ENCODE peak calls at places on chromosomes 6 and 20, in seven cellular contexts. Q, S, T, Y, D, V and R are unnamed samples.

GRCh38 chr20:43976577-43976976 is 61.9 kb downstream of the TOX2 start:
- DNase-seq in Q (no peak), S (no peak), T (no peak), Y (no peak), D (no peak), V (no peak), R (no peak)

GRCh38 chr20:57865266-57865665 is 155.5 kb upstream of the PMEPA1 start:
- DNase-seq in Q (no peak), S (no peak), T (no peak), Y (no peak), D (no peak), V (no peak), R (no peak)

GRCh38 chr20:38170914-38171300 is 5.8 kb upstream of the TGM2 start:
- DNase-seq in Q (no peak), S (no peak), T (no peak), Y (no peak), D (no peak), V (peak), R (no peak)

GRCh38 chr6:123000244-123000770 is 4.3 kb downstream of the CLVS2 start:
- DNase-seq in Q (no peak), S (no peak), T (no peak), Y (no peak), D (no peak), V (no peak), R (no peak)

GRCh38 chr6:1526689-1527088 is 83.0 kb upstream of the FOXC1 start:
- DNase-seq in Q (no peak), S (no peak), T (no peak), Y (no peak), D (no peak), V (no peak), R (no peak)

GRCh38 chr20:40477805-40478204 is 211.2 kb downstream of the MAFB start:
- DNase-seq in Q (no peak), S (no peak), T (no peak), Y (no peak), D (no peak), V (no peak), R (no peak)

GRCh38 chr20:46230811-46231282 is 77.5 kb downstream of the CDH22 start:
- DNase-seq in Q (peak), S (no peak), T (no peak), Y (no peak), D (no peak), V (peak), R (peak)

GRCh38 chr6:31430449-31430848 is 27.1 kb downstream of the MICA start:
- DNase-seq in Q (no peak), S (no peak), T (no peak), Y (no peak), D (no peak), V (no peak), R (no peak)

GRCh38 chr6:89777455-89777854 is 42.1 kb downstream of the MDN1 start:
- DNase-seq in Q (no peak), S (no peak), T (no peak), Y (no peak), D (no peak), V (no peak), R (no peak)

GRCh38 chr20:36482044-36482473 is 59.3 kb upstream of the MYL9 start:
- DNase-seq in Q (no peak), S (peak), T (no peak), Y (no peak), D (peak), V (no peak), R (no peak)

GRCh38 chr6:135228486-135228885 is 47.4 kb downstream of the MYB start:
- DNase-seq in Q (no peak), S (no peak), T (no peak), Y (no peak), D (no peak), V (no peak), R (no peak)

GRCh38 chr6:83086751-83087150 is 19.3 kb downstream of the DOP1A start:
- DNase-seq in Q (no peak), S (no peak), T (no peak), Y (no peak), D (no peak), V (no peak), R (no peak)

GRCh38 chr6:53926505-53926904 is 131.7 kb downstream of the LRRC1 start:
- DNase-seq in Q (no peak), S (no peak), T (no peak), Y (no peak), D (no peak), V (peak), R (peak)

GRCh38 chr6:16764188-16764950 is 3.1 kb upstream of the ATXN1 start:
- DNase-seq in Q (peak), S (no peak), T (no peak), Y (no peak), D (no peak), V (peak), R (no peak)

GRCh38 chr20:29325304-29325640 is 1932.2 kb upstream of the DEFB115 start:
- DNase-seq in Q (no peak), S (no peak), T (no peak), Y (no peak), D (no peak), V (no peak), R (no peak)

GRCh38 chr6:26295691-26296555 is 69.1 kb upstream of the BTN3A2 start:
- DNase-seq in Q (peak), S (peak), T (no peak), Y (no peak), D (no peak), V (peak), R (peak)

GRCh38 chr6:96716221-96716620 is 121.1 kb downstream of the GPR63 start:
- DNase-seq in Q (no peak), S (no peak), T (no peak), Y (no peak), D (no peak), V (no peak), R (no peak)

GRCh38 chr6:134805163-134805562 is 144.7 kb downstream of the ALDH8A1 start:
- DNase-seq in Q (no peak), S (no peak), T (no peak), Y (no peak), D (no peak), V (no peak), R (no peak)

GRCh38 chr6:108581932-108582500 is 21.3 kb downstream of the FOXO3 start:
- DNase-seq in Q (no peak), S (no peak), T (no peak), Y (no peak), D (no peak), V (no peak), R (no peak)

GRCh38 chr6:106066984-106067383 is 19.2 kb upstream of the PRDM1 start:
- DNase-seq in Q (peak), S (no peak), T (no peak), Y (no peak), D (no peak), V (no peak), R (no peak)

GRCh38 chr6:46501136-46502089 is 10.2 kb upstream of the RCAN2 start:
- DNase-seq in Q (peak), S (no peak), T (peak), Y (no peak), D (no peak), V (no peak), R (no peak)

GRCh38 chr6:132067286-132067685 is 116.1 kb upstream of the CCN2 start:
- DNase-seq in Q (no peak), S (no peak), T (peak), Y (no peak), D (no peak), V (peak), R (peak)

GRCh38 chr20:58640446-58640845 is 10.6 kb upstream of the STX16 start:
- DNase-seq in Q (no peak), S (no peak), T (no peak), Y (no peak), D (no peak), V (peak), R (no peak)